ENCODE peak calls at places on chromosomes 3 and 15, in nine cellular contexts. U, Z, P, E, X, H, J, Q and K are unnamed samples.
A peak's percentile ranks its signal among the peaks of the same experiment; 100 is the strongest.

GRCh38 chr3:16810593-16811367 is 74.0 kb upstream of the PLCL2 start:
- DNase-seq in U (no peak), Z (no peak), P (no peak), E (peak; percentile 3), X (no peak), H (no peak), J (no peak), Q (no peak), K (no peak)

GRCh38 chr3:184619348-184619747 is 57.8 kb downstream of the EPHB3 start:
- DNase-seq in U (no peak), Z (no peak), P (no peak), E (no peak), X (no peak), H (no peak), J (no peak), Q (no peak), K (peak; percentile 41)

GRCh38 chr3:167032267-167032876 is 347.7 kb downstream of the ZBBX start:
- DNase-seq in U (peak; percentile 67), Z (peak; percentile 27), P (no peak), E (peak; percentile 61), X (no peak), H (no peak), J (peak; percentile 12), Q (no peak), K (peak; percentile 53)

GRCh38 chr3:120908030-120908802 is at the start of gene STXBP5L:
- DNase-seq in U (peak; percentile 60), Z (peak; percentile 77), P (peak; percentile 89), E (peak; percentile 72), X (no peak), H (peak; percentile 50), J (peak; percentile 4), Q (peak; percentile 96), K (peak; percentile 83)

GRCh38 chr3:55204417-55204816 is 276.6 kb upstream of the LRTM1 start:
- DNase-seq in U (peak; percentile 89), Z (no peak), P (no peak), E (peak; percentile 80), X (no peak), H (no peak), J (no peak), Q (no peak), K (peak; percentile 11)

GRCh38 chr15:61750271-61751084 is 309.8 kb downstream of the VPS13C start:
- DNase-seq in U (no peak), Z (no peak), P (no peak), E (no peak), X (no peak), H (no peak), J (no peak), Q (peak; percentile 80), K (no peak)

GRCh38 chr3:140540262-140540661 is 137.6 kb upstream of the TRIM42 start:
- DNase-seq in U (no peak), Z (peak; percentile 3), P (no peak), E (no peak), X (no peak), H (no peak), J (no peak), Q (no peak), K (no peak)

GRCh38 chr3:44506556-44506955 is 29.1 kb upstream of the ZNF445 start:
- DNase-seq in U (no peak), Z (no peak), P (no peak), E (no peak), X (no peak), H (no peak), J (no peak), Q (no peak), K (no peak)

GRCh38 chr15:90886291-90886614 is 1.9 kb downstream of the FES start:
- DNase-seq in U (no peak), Z (no peak), P (no peak), E (no peak), X (no peak), H (no peak), J (no peak), Q (no peak), K (no peak)

GRCh38 chr15:90884719-90885431 is 571 bp downstream of the FES start:
- DNase-seq in U (no peak), Z (no peak), P (no peak), E (no peak), X (peak; percentile 68), H (no peak), J (no peak), Q (no peak), K (no peak)

GRCh38 chr15:90883971-90884718 is at the start of gene FES:
- DNase-seq in U (no peak), Z (no peak), P (peak; percentile 92), E (peak; percentile 47), X (peak; percentile 87), H (peak; percentile 87), J (no peak), Q (peak; percentile 67), K (no peak)

GRCh38 chr15:90887037-90887481 is 2.8 kb downstream of the FES start:
- DNase-seq in U (no peak), Z (no peak), P (peak; percentile 74), E (no peak), X (peak; percentile 65), H (no peak), J (no peak), Q (no peak), K (no peak)

DNA sequence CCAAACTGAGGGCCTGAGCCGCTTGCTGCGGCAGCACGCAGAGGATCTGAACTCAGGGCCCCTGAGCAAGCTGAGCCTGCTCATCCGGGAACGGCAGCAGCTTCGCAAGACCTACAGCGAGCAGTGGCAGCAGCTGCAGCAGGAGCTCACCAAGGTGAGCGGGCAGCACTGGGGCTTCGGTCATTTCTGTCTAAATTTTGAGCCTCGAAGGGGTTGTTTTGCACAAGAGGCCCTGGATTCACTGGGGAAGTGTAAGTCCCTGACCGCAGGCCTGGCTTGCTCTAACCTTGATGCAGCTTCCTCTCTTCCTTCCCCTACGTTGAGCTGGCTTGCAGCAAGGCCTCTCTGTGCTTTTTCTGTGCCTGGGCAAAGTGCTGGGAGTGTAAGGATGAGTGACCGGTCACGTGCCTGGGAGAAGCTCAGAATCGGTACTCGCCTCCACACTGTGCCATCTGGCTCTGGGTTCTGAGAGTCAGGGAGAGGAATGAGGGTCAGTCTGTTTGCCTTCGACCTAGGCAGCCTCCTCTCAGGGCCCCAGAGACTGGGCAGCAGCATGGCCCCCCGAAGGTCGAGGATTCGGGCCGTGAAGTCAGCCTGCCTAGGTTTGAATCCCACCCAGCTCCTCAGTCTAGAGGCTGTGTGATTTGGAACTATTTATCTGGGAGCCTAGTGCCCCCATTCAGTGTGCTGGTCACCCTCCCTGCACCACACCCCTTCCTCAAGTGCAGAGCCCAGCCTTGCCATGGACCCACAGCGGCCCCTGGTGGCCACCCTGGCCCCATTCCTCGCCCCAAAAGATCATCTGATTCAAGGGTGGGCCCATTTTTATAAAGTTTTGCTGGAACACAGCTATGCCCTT is 1.4 kb downstream of the FES start:
- DNase-seq in U (peak; percentile 70), Z (peak; percentile 77), P (peak; percentile 85), E (peak; percentile 42), X (peak; percentile 86), H (peak; percentile 84), J (no peak), Q (peak; percentile 76), K (peak; percentile 71)
- H3K4me3 ChIP-seq in U (no peak overlapping the region), Z (no peak overlapping the region), P (peak overlapping the region; percentile 2), E (no peak overlapping the region), X (peak overlapping the region; percentile 55), H (peak overlapping the region; percentile 65), J (no peak overlapping the region), Q (peak overlapping the region; percentile 57), K (peak overlapping the region; percentile 51)

GRCh38 chr15:26095710-26096330 is 232.7 kb upstream of the ATP10A start:
- DNase-seq in U (peak; percentile 23), Z (no peak), P (no peak), E (no peak), X (no peak), H (no peak), J (no peak), Q (no peak), K (no peak)
- TF ChIP-seq CTCF in U (peak; percentile 43), Z (peak; percentile 12), P (no peak), E (no peak), X (peak; percentile 28), H (no peak), J (peak; percentile 47), Q (no peak), K (peak; percentile 16)

GRCh38 chr15:59373215-59373614 is 544 bp upstream of the MYO1E start:
- DNase-seq in U (no peak), Z (no peak), P (no peak), E (no peak), X (no peak), H (no peak), J (no peak), Q (peak; percentile 5), K (no peak)
- H3K4me3 ChIP-seq in U (peak overlapping the region; percentile 86), Z (peak overlapping the region; percentile 62), P (peak overlapping the region; percentile 83), E (peak overlapping the region; percentile 73), X (peak overlapping the region; percentile 89), H (peak overlapping the region; percentile 78), J (peak overlapping the region; percentile 97), Q (peak overlapping the region; percentile 82), K (peak overlapping the region; percentile 90)

GRCh38 chr15:101246824-101247745 is 4.8 kb downstream of the CHSY1 start:
- DNase-seq in U (no peak), Z (no peak), P (no peak), E (no peak), X (no peak), H (no peak), J (no peak), Q (no peak), K (no peak)

GRCh38 chr15:101244039-101244781 is 7.6 kb downstream of the CHSY1 start:
- DNase-seq in U (no peak), Z (no peak), P (no peak), E (peak; percentile 69), X (no peak), H (no peak), J (no peak), Q (no peak), K (no peak)

GRCh38 chr15:101243420-101243819 is 8.4 kb downstream of the CHSY1 start:
- DNase-seq in U (no peak), Z (no peak), P (no peak), E (no peak), X (no peak), H (no peak), J (no peak), Q (peak; percentile 66), K (no peak)

GRCh38 chr15:101246391-101246790 is 5.5 kb downstream of the CHSY1 start:
- DNase-seq in U (peak; percentile 44), Z (no peak), P (no peak), E (no peak), X (no peak), H (no peak), J (no peak), Q (no peak), K (no peak)

DNA sequence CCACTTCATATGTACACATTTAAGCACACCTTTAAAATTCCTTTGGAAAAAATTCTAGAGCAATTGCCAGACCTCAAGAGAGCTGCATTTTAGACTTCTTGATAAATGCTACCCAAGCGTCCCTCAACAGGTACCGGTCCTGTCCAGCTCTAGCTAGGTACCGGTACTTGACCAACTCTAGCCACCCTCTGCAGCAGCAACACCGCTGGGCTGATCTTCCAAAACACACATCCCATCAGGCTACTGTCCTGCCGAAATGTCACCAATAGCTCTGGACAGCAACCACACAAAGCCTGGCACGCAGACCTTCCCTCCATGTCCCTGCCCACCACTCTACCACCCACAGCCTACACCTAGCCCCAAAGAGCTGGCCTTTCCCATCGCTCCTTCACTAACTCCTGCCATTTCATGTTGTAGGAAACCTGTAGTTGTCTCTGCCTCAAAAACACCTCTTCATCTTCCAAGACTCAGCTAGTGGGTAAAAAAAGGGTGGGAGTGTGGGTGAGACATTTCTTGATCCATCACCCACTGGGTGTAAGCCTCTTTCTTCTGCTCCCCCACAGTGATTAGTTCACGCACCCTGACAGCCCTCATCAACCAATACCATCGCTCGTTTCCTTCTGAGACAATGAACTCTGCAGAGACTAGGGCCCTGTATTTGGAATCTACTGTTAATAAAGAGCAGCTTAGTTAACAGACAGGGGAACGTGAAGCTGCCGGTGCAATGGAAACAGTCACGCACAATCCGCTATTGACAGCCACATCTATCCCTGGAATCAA is 6.8 kb downstream of the CHSY1 start:
- DNase-seq in U (no peak), Z (no peak), P (no peak), E (no peak), X (no peak), H (no peak), J (no peak), Q (no peak), K (no peak)
- TF ChIP-seq CTCF in U (no peak), Z (no peak), P (no peak), E (no peak), X (no peak), H (no peak), J (no peak), Q (no peak), K (no peak)